ENCODE peak calls at places on chromosome 22, in four cellular contexts. One of them, this sample, is unnamed.

GRCh38 chr22:45001653-45002052 is 8.2 kb downstream of the PHF21B start:
- DNase-seq in NCI-H1105 treated with DMSO at 0.1 percent for 48 hours: no peak
- DNase-seq in RWPE1: no peak
- DNase-seq in fibroblast of the conjunctiva: no peak
- DNase-seq in this sample: no peak

GRCh38 chr22:41285441-41285819 is 557 bp downstream of the RANGAP1 start:
- DNase-seq in NCI-H1105 treated with DMSO at 0.1 percent for 48 hours: peak
- DNase-seq in RWPE1: peak
- DNase-seq in fibroblast of the conjunctiva: peak
- DNase-seq in this sample: peak

GRCh38 chr22:27284314-27284713 is 517.2 kb downstream of the MN1 start:
- DNase-seq in NCI-H1105 treated with DMSO at 0.1 percent for 48 hours: no peak
- DNase-seq in RWPE1: no peak
- DNase-seq in fibroblast of the conjunctiva: no peak
- DNase-seq in this sample: no peak

GRCh38 chr22:36775589-36775965 is 342 bp downstream of the IFT27 start:
- DNase-seq in NCI-H1105 treated with DMSO at 0.1 percent for 48 hours: peak
- DNase-seq in RWPE1: no peak
- DNase-seq in fibroblast of the conjunctiva: no peak
- DNase-seq in this sample: peak

GRCh38 chr22:47549741-47550340 is 787.4 kb downstream of the TBC1D22A start:
- DNase-seq in NCI-H1105 treated with DMSO at 0.1 percent for 48 hours: no peak
- DNase-seq in RWPE1: no peak
- DNase-seq in fibroblast of the conjunctiva: no peak
- DNase-seq in this sample: no peak

GRCh38 chr22:44719586-44720368 is 17.8 kb downstream of the PRR5 start:
- DNase-seq in NCI-H1105 treated with DMSO at 0.1 percent for 48 hours: no peak
- DNase-seq in RWPE1: no peak
- DNase-seq in fibroblast of the conjunctiva: no peak
- DNase-seq in this sample: no peak

GRCh38 chr22:36351921-36352774 is 35.6 kb downstream of the MYH9 start:
- DNase-seq in NCI-H1105 treated with DMSO at 0.1 percent for 48 hours: no peak
- DNase-seq in RWPE1: no peak
- DNase-seq in fibroblast of the conjunctiva: no peak
- DNase-seq in this sample: no peak

GRCh38 chr22:48496987-48497650 is 1330.6 kb downstream of the BRD1 start:
- DNase-seq in NCI-H1105 treated with DMSO at 0.1 percent for 48 hours: no peak
- DNase-seq in RWPE1: no peak
- DNase-seq in fibroblast of the conjunctiva: no peak
- DNase-seq in this sample: no peak

GRCh38 chr22:20218320-20218872 is 49.7 kb downstream of the RTN4R start:
- DNase-seq in NCI-H1105 treated with DMSO at 0.1 percent for 48 hours: no peak
- DNase-seq in RWPE1: no peak
- DNase-seq in fibroblast of the conjunctiva: no peak
- DNase-seq in this sample: no peak

GRCh38 chr22:44624689-44625420 is 77.1 kb upstream of the PRR5 start:
- DNase-seq in NCI-H1105 treated with DMSO at 0.1 percent for 48 hours: no peak
- DNase-seq in RWPE1: no peak
- DNase-seq in fibroblast of the conjunctiva: no peak
- DNase-seq in this sample: no peak

GRCh38 chr22:46372686-46373085 is 37.2 kb downstream of the TRMU start:
- DNase-seq in NCI-H1105 treated with DMSO at 0.1 percent for 48 hours: no peak
- DNase-seq in RWPE1: no peak
- DNase-seq in fibroblast of the conjunctiva: no peak
- DNase-seq in this sample: no peak

GRCh38 chr22:19911540-19912235 is 29.9 kb upstream of the COMT start:
- DNase-seq in NCI-H1105 treated with DMSO at 0.1 percent for 48 hours: no peak
- DNase-seq in RWPE1: no peak
- DNase-seq in fibroblast of the conjunctiva: no peak
- DNase-seq in this sample: no peak

GRCh38 chr22:25976346-25976745 is 192.9 kb upstream of the SEZ6L start:
- DNase-seq in NCI-H1105 treated with DMSO at 0.1 percent for 48 hours: no peak
- DNase-seq in RWPE1: no peak
- DNase-seq in fibroblast of the conjunctiva: no peak
- DNase-seq in this sample: no peak

GRCh38 chr22:30275625-30276024 is 9.0 kb upstream of the OSM start:
- DNase-seq in NCI-H1105 treated with DMSO at 0.1 percent for 48 hours: no peak
- DNase-seq in RWPE1: no peak
- DNase-seq in fibroblast of the conjunctiva: no peak
- DNase-seq in this sample: no peak

GRCh38 chr22:37288521-37288920 is 6.2 kb downstream of the CYTH4 start:
- DNase-seq in NCI-H1105 treated with DMSO at 0.1 percent for 48 hours: no peak
- DNase-seq in RWPE1: no peak
- DNase-seq in fibroblast of the conjunctiva: no peak
- DNase-seq in this sample: no peak

GRCh38 chr22:49657275-49657973 is 170.2 kb downstream of the BRD1 start:
- DNase-seq in NCI-H1105 treated with DMSO at 0.1 percent for 48 hours: no peak
- DNase-seq in RWPE1: no peak
- DNase-seq in fibroblast of the conjunctiva: no peak
- DNase-seq in this sample: peak

GRCh38 chr22:46507451-46508390 is 29.7 kb downstream of the CELSR1 start:
- DNase-seq in NCI-H1105 treated with DMSO at 0.1 percent for 48 hours: no peak
- DNase-seq in RWPE1: no peak
- DNase-seq in fibroblast of the conjunctiva: no peak
- DNase-seq in this sample: no peak

GRCh38 chr22:37222440-37222971 is 10.2 kb upstream of the SSTR3 start:
- DNase-seq in NCI-H1105 treated with DMSO at 0.1 percent for 48 hours: no peak
- DNase-seq in RWPE1: no peak
- DNase-seq in fibroblast of the conjunctiva: no peak
- DNase-seq in this sample: no peak

GRCh38 chr22:38335077-38335476 is 17.8 kb upstream of the CSNK1E start:
- DNase-seq in NCI-H1105 treated with DMSO at 0.1 percent for 48 hours: no peak
- DNase-seq in RWPE1: no peak
- DNase-seq in fibroblast of the conjunctiva: no peak
- DNase-seq in this sample: no peak

GRCh38 chr22:22834783-22835182 is 52.8 kb upstream of the IGLL5 start:
- DNase-seq in NCI-H1105 treated with DMSO at 0.1 percent for 48 hours: no peak
- DNase-seq in RWPE1: no peak
- DNase-seq in fibroblast of the conjunctiva: no peak
- DNase-seq in this sample: no peak

GRCh38 chr22:45812910-45813309 is 141.3 kb downstream of the ATXN10 start:
- DNase-seq in NCI-H1105 treated with DMSO at 0.1 percent for 48 hours: no peak
- DNase-seq in RWPE1: no peak
- DNase-seq in fibroblast of the conjunctiva: no peak
- DNase-seq in this sample: no peak

GRCh38 chr22:31241936-31242335 is 29.8 kb downstream of the LIMK2 start:
- DNase-seq in NCI-H1105 treated with DMSO at 0.1 percent for 48 hours: no peak
- DNase-seq in RWPE1: no peak
- DNase-seq in fibroblast of the conjunctiva: no peak
- DNase-seq in this sample: no peak

GRCh38 chr22:44698531-44699421 is 3.2 kb upstream of the PRR5 start:
- DNase-seq in NCI-H1105 treated with DMSO at 0.1 percent for 48 hours: no peak
- DNase-seq in RWPE1: no peak
- DNase-seq in fibroblast of the conjunctiva: no peak
- DNase-seq in this sample: no peak

GRCh38 chr22:32378703-32379272 is 21.1 kb downstream of the RFPL3 start:
- DNase-seq in NCI-H1105 treated with DMSO at 0.1 percent for 48 hours: no peak
- DNase-seq in RWPE1: peak
- DNase-seq in fibroblast of the conjunctiva: no peak
- DNase-seq in this sample: no peak

GRCh38 chr22:44191036-44191454 is 10.3 kb downstream of the PARVG start:
- DNase-seq in NCI-H1105 treated with DMSO at 0.1 percent for 48 hours: no peak
- DNase-seq in RWPE1: no peak
- DNase-seq in fibroblast of the conjunctiva: no peak
- DNase-seq in this sample: no peak

GRCh38 chr22:48758905-48759875 is 1068.5 kb downstream of the BRD1 start:
- DNase-seq in NCI-H1105 treated with DMSO at 0.1 percent for 48 hours: no peak
- DNase-seq in RWPE1: no peak
- DNase-seq in fibroblast of the conjunctiva: no peak
- DNase-seq in this sample: no peak

GRCh38 chr22:19419464-19420178 is 11.9 kb downstream of the HIRA start:
- DNase-seq in NCI-H1105 treated with DMSO at 0.1 percent for 48 hours: no peak
- DNase-seq in RWPE1: no peak
- DNase-seq in fibroblast of the conjunctiva: no peak
- DNase-seq in this sample: no peak

GRCh38 chr22:42343551-42344081 is 73.2 kb upstream of the TCF20 start:
- DNase-seq in NCI-H1105 treated with DMSO at 0.1 percent for 48 hours: peak
- DNase-seq in RWPE1: no peak
- DNase-seq in fibroblast of the conjunctiva: no peak
- DNase-seq in this sample: no peak

GRCh38 chr22:39253427-39254070 is 8.8 kb upstream of the PDGFB start:
- DNase-seq in NCI-H1105 treated with DMSO at 0.1 percent for 48 hours: peak
- DNase-seq in RWPE1: peak
- DNase-seq in fibroblast of the conjunctiva: peak
- DNase-seq in this sample: no peak

This sample was measured in T-cell.